ENCODE peak calls at places on chromosomes 3 and 15, in five cellular contexts. L is RWPE1, H is lower leg skin, C is fibroblast of pulmonary artery, K is Peyer's patch. M is an unnamed sample.

GRCh38 chr3:127534564-127534963 is 56.0 kb downstream of the TPRA1 start:
- DNase-seq in L (no peak), H (peak; percentile 42), C (no peak), K (no peak), M (no peak)

GRCh38 chr15:48806151-48806550 is 4.7 kb downstream of the CEP152 start:
- DNase-seq in L (no peak), H (no peak), C (peak; percentile 57), K (no peak), M (peak; percentile 33)

GRCh38 chr3:111979689-111980025 is 831 bp downstream of the ABHD10 start:
- DNase-seq in L (no peak), H (no peak), C (no peak), K (no peak), M (peak; percentile 43)

GRCh38 chr15:40047413-40048154 is 8.6 kb upstream of the SRP14 start:
- DNase-seq in L (peak; percentile 55), H (no peak), C (peak; percentile 79), K (peak; percentile 64), M (peak; percentile 75)

GRCh38 chr15:41891946-41892345 is 1.9 kb downstream of the SPTBN5 start:
- DNase-seq in L (no peak), H (no peak), C (no peak), K (no peak), M (no peak)

GRCh38 chr15:88656760-88657221 is 18.0 kb downstream of the ISG20 start:
- DNase-seq in L (no peak), H (peak; percentile 83), C (no peak), K (no peak), M (no peak)

GRCh38 chr3:172309741-172310140 is 138.5 kb downstream of the GHSR start:
- DNase-seq in L (no peak), H (no peak), C (no peak), K (no peak), M (no peak)

GRCh38 chr3:4888913-4889846 is 90.1 kb upstream of the BHLHE40 start:
- DNase-seq in L (no peak), H (no peak), C (peak; percentile 30), K (no peak), M (no peak)

GRCh38 chr15:74821091-74821789 is 5.2 kb upstream of the CPLX3 start:
- DNase-seq in L (no peak), H (no peak), C (no peak), K (no peak), M (no peak)

GRCh38 chr3:47541583-47542108 is 28.1 kb upstream of the ELP6 start:
- DNase-seq in L (no peak), H (no peak), C (no peak), K (no peak), M (no peak)

GRCh38 chr3:82281205-82281604 is 519.8 kb upstream of the GBE1 start:
- DNase-seq in L (peak; percentile 0), H (no peak), C (no peak), K (no peak), M (no peak)

GRCh38 chr3:123048480-123049237 is 18.2 kb upstream of the PDIA5 start:
- DNase-seq in L (no peak), H (no peak), C (no peak), K (no peak), M (no peak)
- TF ChIP-seq CTCF in L (no peak), H (no peak), C (no peak), K (no peak), M (no peak)

DNA sequence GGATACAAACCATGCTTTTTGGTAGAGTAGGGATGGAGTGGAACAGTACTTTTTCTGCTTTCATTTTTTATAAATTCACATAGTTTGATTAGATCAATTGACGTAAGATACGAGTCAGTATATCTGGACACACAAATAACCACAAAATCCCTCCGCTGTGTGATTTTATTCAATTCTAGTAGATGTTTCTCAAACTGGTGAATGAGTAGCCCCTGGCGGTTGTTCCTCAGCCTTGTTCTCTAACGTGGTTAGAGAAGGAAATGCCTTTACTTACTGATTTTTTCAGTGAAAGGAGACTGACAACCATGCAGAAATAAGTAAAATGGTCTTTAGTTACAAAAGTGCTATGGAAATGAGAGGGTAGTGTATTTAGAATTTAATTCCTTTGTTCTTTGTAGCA is 161.0 kb downstream of the TCF12 start:
- DNase-seq in L (no peak), H (no peak), C (no peak), K (no peak), M (no peak)
- TF ChIP-seq CTCF in L (no peak), H (no peak), C (no peak), K (no peak), M (no peak)

DNA sequence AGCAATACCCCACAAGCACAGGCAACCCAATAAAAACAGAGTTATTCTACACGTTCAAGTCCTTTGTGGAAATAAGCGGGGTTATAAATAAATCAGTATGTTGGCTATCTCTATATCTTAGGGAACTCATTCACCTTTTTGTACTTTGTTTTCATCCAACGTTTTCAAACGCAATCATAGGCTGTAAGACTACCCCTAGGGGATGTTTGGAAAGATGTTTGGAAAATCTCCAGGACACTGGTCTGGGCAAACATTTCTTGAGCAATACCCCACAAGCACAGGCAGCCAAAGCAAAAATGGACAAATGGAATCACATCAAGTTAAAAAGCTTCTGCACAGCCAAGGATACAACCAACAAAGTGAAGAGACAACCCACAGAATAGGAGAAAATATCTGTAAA is 70.1 kb downstream of the CLDN11 start:
- DNase-seq in L (peak; percentile 70), H (no peak), C (peak; percentile 86), K (no peak), M (peak; percentile 87)
- TF ChIP-seq CTCF in L (no peak), H (no peak), C (peak; percentile 15), K (no peak), M (no peak)

GRCh38 chr3:170703121-170703588 is 117.3 kb upstream of the SLC7A14 start:
- DNase-seq in L (peak; percentile 51), H (no peak), C (peak; percentile 76), K (no peak), M (peak; percentile 87)
- TF ChIP-seq CTCF in L (no peak), H (no peak), C (no peak), K (no peak), M (no peak)

GRCh38 chr15:92889390-92890113 is 10.6 kb upstream of the CHD2 start:
- DNase-seq in L (no peak), H (no peak), C (no peak), K (no peak), M (no peak)
- TF ChIP-seq CTCF in L (no peak), H (no peak), C (no peak), K (no peak), M (no peak)

GRCh38 chr3:72262707-72263106 is 477.8 kb upstream of the PROK2 start:
- DNase-seq in L (no peak), H (no peak), C (no peak), K (no peak), M (no peak)

GRCh38 chr3:72261566-72262564 is 476.9 kb upstream of the PROK2 start:
- DNase-seq in L (no peak), H (no peak), C (no peak), K (no peak), M (no peak)

GRCh38 chr3:72263223-72264015 is 478.5 kb upstream of the PROK2 start:
- DNase-seq in L (no peak), H (no peak), C (no peak), K (no peak), M (no peak)

GRCh38 chr3:72265661-72266370 is 480.9 kb upstream of the PROK2 start:
- DNase-seq in L (no peak), H (no peak), C (no peak), K (no peak), M (peak; percentile 43)

DNA sequence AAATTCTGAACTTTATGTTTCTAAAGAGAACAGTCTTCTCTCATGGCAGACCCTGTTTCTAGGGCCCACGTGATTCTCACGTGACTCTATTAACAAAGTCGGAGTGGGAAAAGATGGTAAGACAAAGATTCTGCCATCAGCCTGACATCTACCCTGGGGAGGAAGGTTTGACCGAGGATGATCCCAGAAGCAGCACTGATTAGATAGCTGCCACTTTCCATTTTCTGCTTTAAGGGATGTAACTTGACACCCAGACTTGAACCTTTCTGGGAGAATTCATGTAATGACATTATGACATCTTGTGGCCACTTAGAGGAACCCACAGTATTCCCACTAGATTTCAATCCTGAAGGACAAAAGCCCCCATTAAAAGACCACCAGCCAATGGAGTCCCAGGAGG is 480.3 kb upstream of the PROK2 start:
- DNase-seq in L (no peak), H (no peak), C (peak; percentile 57), K (no peak), M (peak; percentile 54)
- TF ChIP-seq CTCF in L (no peak), H (no peak), C (peak; percentile 39), K (peak; percentile 40), M (peak; percentile 51)

DNA sequence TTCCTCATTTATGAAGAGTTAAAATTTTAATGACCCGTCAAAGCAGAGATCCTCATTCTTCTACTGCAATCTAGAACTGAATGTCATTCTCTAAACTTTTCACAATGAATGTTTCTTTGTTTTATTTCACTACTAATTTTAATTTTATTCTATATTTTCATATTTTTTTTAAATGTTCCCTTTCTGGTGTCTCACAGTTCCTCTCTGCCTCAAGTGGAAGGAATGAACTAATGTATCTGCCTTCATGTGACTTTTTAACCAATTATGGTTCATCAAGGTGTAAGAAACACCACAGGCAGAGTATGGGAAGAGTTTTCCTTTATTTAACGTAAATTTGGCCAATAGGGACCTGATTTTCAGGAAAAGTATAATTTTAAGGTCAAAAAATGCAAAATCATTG is 441.7 kb downstream of the EPHA6 start:
- DNase-seq in L (no peak), H (no peak), C (no peak), K (no peak), M (no peak)
- TF ChIP-seq CTCF in L (no peak), H (no peak), C (no peak), K (no peak), M (no peak)

GRCh38 chr3:98623572-98624280 is 30.3 kb upstream of the CPOX start:
- DNase-seq in L (no peak), H (no peak), C (no peak), K (no peak), M (no peak)
- TF ChIP-seq CTCF in L (no peak), H (no peak), C (no peak), K (no peak), M (no peak)

GRCh38 chr3:32257042-32257441 is 18.6 kb downstream of the CMTM8 start:
- DNase-seq in L (no peak), H (no peak), C (no peak), K (no peak), M (no peak)

GRCh38 chr3:32255345-32255744 is 16.9 kb downstream of the CMTM8 start:
- DNase-seq in L (no peak), H (no peak), C (no peak), K (no peak), M (no peak)

GRCh38 chr3:32256206-32256605 is 17.7 kb downstream of the CMTM8 start:
- DNase-seq in L (no peak), H (no peak), C (no peak), K (no peak), M (no peak)

GRCh38 chr3:32257641-32258438 is 19.4 kb downstream of the CMTM8 start:
- DNase-seq in L (no peak), H (no peak), C (no peak), K (no peak), M (no peak)

GRCh38 chr3:32254268-32254667 is 15.8 kb downstream of the CMTM8 start:
- DNase-seq in L (no peak), H (no peak), C (no peak), K (no peak), M (no peak)
- TF ChIP-seq CTCF in L (no peak), H (no peak), C (no peak), K (no peak), M (no peak)

M was measured in fibroblast of villous mesenchyme.